ENCODE peak calls at places on chromosomes 12 and 14, in seven cellular contexts. O, D, V, S, A, Q and F are unnamed samples.

GRCh38 chr12:124613151-124613585 is 45.8 kb upstream of the NCOR2 start:
- DNase-seq in O (peak), D (peak), V (peak), S (no peak), A (peak), Q (peak), F (no peak)

GRCh38 chr14:85076111-85076510 is 453.8 kb upstream of the FLRT2 start:
- DNase-seq in O (no peak), D (no peak), V (no peak), S (no peak), A (no peak), Q (no peak), F (no peak)

GRCh38 chr12:5945071-5946008 is at the start of gene ANO2:
- DNase-seq in O (no peak), D (no peak), V (no peak), S (peak), A (peak), Q (peak), F (peak)

GRCh38 chr14:94489336-94489735 is 13.3 kb upstream of the SERPINA9 start:
- DNase-seq in O (no peak), D (no peak), V (no peak), S (no peak), A (no peak), Q (no peak), F (no peak)

GRCh38 chr12:112978163-112979081 is at the start of gene OAS2:
- DNase-seq in O (peak), D (peak), V (peak), S (no peak), A (peak), Q (peak), F (no peak)

GRCh38 chr12:5622280-5622679 is 190.4 kb downstream of the NTF3 start:
- DNase-seq in O (no peak), D (no peak), V (no peak), S (no peak), A (no peak), Q (no peak), F (no peak)

GRCh38 chr14:103472939-103473338 is 49.7 kb downstream of the CKB start:
- DNase-seq in O (peak), D (no peak), V (no peak), S (no peak), A (peak), Q (no peak), F (no peak)

GRCh38 chr12:117318591-117318990 is 42.8 kb downstream of the NOS1 start:
- DNase-seq in O (no peak), D (no peak), V (no peak), S (no peak), A (no peak), Q (no peak), F (no peak)

GRCh38 chr14:44374906-44375305 is 132.2 kb downstream of the FSCB start:
- DNase-seq in O (no peak), D (no peak), V (no peak), S (no peak), A (no peak), Q (no peak), F (no peak)

GRCh38 chr14:105477659-105478623 is 3.3 kb downstream of the CRIP2 start:
- DNase-seq in O (no peak), D (no peak), V (no peak), S (no peak), A (no peak), Q (no peak), F (peak)

GRCh38 chr12:7731499-7731898 is 15.7 kb downstream of the CLEC4C start:
- DNase-seq in O (no peak), D (no peak), V (no peak), S (no peak), A (no peak), Q (no peak), F (no peak)

GRCh38 chr14:70448633-70449032 is 3.3 kb upstream of the ADAM21 start:
- DNase-seq in O (peak), D (no peak), V (no peak), S (no peak), A (no peak), Q (no peak), F (no peak)

GRCh38 chr14:35405304-35405996 is 901 bp upstream of the NFKBIA start:
- DNase-seq in O (peak), D (no peak), V (no peak), S (no peak), A (no peak), Q (no peak), F (no peak)

GRCh38 chr12:78343657-78344056 is 513.0 kb downstream of the NAV3 start:
- DNase-seq in O (no peak), D (no peak), V (no peak), S (no peak), A (no peak), Q (no peak), F (no peak)

GRCh38 chr12:122836027-122836921 is 1.0 kb downstream of the HIP1R start:
- DNase-seq in O (no peak), D (peak), V (peak), S (no peak), A (no peak), Q (peak), F (peak)

GRCh38 chr14:39140170-39140569 is 26.0 kb downstream of the GEMIN2 start:
- DNase-seq in O (no peak), D (no peak), V (no peak), S (no peak), A (no peak), Q (no peak), F (no peak)

GRCh38 chr12:125246346-125246656 is 181.1 kb downstream of the AACS start:
- DNase-seq in O (no peak), D (no peak), V (no peak), S (no peak), A (no peak), Q (no peak), F (no peak)

GRCh38 chr14:28681681-28682080 is 84.9 kb upstream of the FOXG1 start:
- DNase-seq in O (no peak), D (no peak), V (no peak), S (no peak), A (no peak), Q (no peak), F (no peak)

GRCh38 chr14:52596320-52596719 is 43.7 kb downstream of the GPR137C start:
- DNase-seq in O (no peak), D (no peak), V (no peak), S (no peak), A (no peak), Q (no peak), F (no peak)

GRCh38 chr14:56774503-56774902 is 35.8 kb downstream of the OTX2 start:
- DNase-seq in O (no peak), D (no peak), V (no peak), S (no peak), A (no peak), Q (no peak), F (no peak)

GRCh38 chr14:63650336-63650952 is 8.8 kb upstream of the WDR89 start:
- DNase-seq in O (no peak), D (no peak), V (peak), S (no peak), A (no peak), Q (no peak), F (no peak)

GRCh38 chr12:84508325-84508861 is 404.2 kb downstream of the SLC6A15 start:
- DNase-seq in O (peak), D (no peak), V (peak), S (no peak), A (peak), Q (peak), F (no peak)

GRCh38 chr14:99215277-99215676 is 56.7 kb downstream of the BCL11B start:
- DNase-seq in O (peak), D (no peak), V (no peak), S (no peak), A (peak), Q (no peak), F (no peak)

GRCh38 chr12:50024804-50025186 is 499 bp downstream of the RACGAP1 start:
- DNase-seq in O (no peak), D (no peak), V (no peak), S (no peak), A (no peak), Q (no peak), F (no peak)

GRCh38 chr12:93245543-93245942 is 132.2 kb upstream of the NUDT4 start:
- DNase-seq in O (no peak), D (no peak), V (no peak), S (no peak), A (no peak), Q (no peak), F (no peak)

GRCh38 chr14:56124296-56124695 is 6.1 kb downstream of the PELI2 start:
- DNase-seq in O (no peak), D (no peak), V (no peak), S (no peak), A (peak), Q (no peak), F (no peak)

GRCh38 chr12:107760817-107761501 is at the start of gene PRDM4:
- DNase-seq in O (peak), D (peak), V (peak), S (peak), A (peak), Q (peak), F (peak)
- TF ChIP-seq CTCF in O (no peak), D (no peak), V (no peak), S (no peak), A (no peak), Q (no peak), F (peak)

GRCh38 chr14:21852061-21852664 is 178.5 kb upstream of the OR4E1 start:
- DNase-seq in O (peak), D (peak), V (peak), S (peak), A (no peak), Q (peak), F (peak)

DNA sequence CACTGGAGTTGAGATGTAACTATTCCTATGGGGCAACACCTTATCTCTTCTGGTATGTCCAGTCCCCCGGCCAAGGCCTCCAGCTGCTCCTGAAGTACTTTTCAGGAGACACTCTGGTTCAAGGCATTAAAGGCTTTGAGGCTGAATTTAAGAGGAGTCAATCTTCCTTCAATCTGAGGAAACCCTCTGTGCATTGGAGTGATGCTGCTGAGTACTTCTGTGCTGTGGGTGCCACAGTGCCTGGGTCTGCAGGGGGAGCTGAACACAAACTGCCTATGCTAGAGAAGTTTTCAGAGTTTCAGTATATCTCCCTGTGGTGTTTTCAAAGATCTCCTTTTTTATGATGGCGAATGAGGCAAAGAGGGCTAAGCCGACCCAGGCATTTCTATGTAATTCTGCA is 179.2 kb upstream of the OR4E1 start:
- DNase-seq in O (no peak), D (no peak), V (no peak), S (no peak), A (no peak), Q (no peak), F (no peak)
- TF ChIP-seq CTCF in O (no peak), D (no peak), V (no peak), S (no peak), A (no peak), Q (no peak), F (no peak)

GRCh38 chr14:23361320-23361719 is 3.7 kb downstream of the EFS start:
- DNase-seq in O (peak), D (no peak), V (no peak), S (no peak), A (peak), Q (no peak), F (no peak)

GRCh38 chr14:23361763-23362162 is 3.2 kb downstream of the EFS start:
- DNase-seq in O (no peak), D (no peak), V (no peak), S (no peak), A (no peak), Q (no peak), F (no peak)

GRCh38 chr14:23364164-23364571 is 804 bp downstream of the EFS start:
- DNase-seq in O (no peak), D (no peak), V (no peak), S (peak), A (peak), Q (no peak), F (no peak)

GRCh38 chr14:23360496-23360895 is 4.5 kb downstream of the EFS start:
- DNase-seq in O (no peak), D (no peak), V (no peak), S (no peak), A (no peak), Q (peak), F (no peak)

GRCh38 chr14:23362200-23362599 is 2.8 kb downstream of the EFS start:
- DNase-seq in O (peak), D (no peak), V (no peak), S (peak), A (peak), Q (no peak), F (no peak)
- TF ChIP-seq CTCF in O (peak), D (no peak), V (no peak), S (no peak), A (peak), Q (no peak), F (no peak)

DNA sequence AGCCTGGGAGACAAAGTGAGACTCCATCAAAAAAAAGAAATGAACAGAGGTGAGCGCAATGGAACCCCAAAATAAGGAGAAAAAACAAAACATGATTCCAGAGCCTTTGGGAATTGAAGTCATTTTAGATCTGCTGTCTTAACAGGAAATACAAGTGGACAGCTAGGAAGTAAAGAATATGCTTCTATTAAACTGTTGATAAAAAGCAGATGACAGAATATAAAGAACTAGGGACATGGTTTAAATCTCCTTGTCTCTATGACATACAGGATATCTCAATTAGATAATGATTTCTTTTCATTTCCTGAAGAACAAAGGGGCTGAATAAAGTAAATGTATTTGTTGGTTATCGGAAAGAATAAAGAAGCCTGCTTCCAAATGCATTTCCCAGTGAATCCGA is 49.3 kb upstream of the ETV6 start:
- DNase-seq in O (no peak), D (no peak), V (no peak), S (no peak), A (no peak), Q (no peak), F (no peak)
- TF ChIP-seq CTCF in O (no peak), D (no peak), V (no peak), S (no peak), A (no peak), Q (no peak), F (no peak)

GRCh38 chr14:92880851-92881250 is 42.1 kb upstream of the CHGA start:
- DNase-seq in O (peak), D (no peak), V (peak), S (no peak), A (peak), Q (peak), F (no peak)
- TF ChIP-seq CTCF in O (peak), D (no peak), V (peak), S (no peak), A (no peak), Q (peak), F (no peak)

DNA sequence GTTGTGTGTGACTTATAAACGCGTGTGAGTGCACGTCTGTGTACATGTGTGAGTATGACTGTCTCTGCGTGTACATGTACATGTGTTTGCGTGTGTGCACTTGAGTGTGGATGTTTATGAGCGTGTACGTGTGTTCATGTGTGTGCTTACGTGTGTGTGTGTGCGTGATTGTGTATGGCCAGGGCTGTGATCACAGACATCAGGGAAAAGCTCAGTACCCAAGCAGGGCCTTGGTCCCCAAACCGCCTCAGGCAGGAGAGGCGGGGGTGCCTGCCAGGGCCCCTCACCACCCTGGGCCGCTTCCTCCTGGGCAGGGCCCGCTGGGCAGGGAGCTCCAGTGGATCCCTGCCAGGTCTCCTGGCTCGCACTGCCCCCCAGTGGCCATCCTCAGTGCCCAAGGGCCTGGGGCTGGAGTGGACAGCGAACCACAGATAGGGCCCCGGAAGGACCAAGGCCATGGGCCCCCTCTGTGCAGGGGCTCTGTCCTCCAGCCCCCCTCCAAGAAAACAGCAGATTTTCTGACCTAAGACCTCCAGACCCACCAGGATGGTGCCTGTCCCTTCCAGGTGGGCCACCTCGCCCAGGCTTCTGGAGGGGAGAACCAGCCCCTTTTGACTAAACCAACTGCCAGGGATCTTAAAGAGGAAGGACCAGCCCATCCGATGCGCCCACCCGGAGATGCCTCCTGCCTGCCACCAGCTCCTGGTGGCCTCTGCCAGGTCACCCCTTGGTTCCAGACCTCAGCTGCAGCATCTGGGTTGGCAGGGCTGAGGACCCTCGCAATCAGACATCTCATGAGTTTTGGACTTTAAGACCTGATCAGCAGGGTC is 326.0 kb upstream of the DIO3 start:
- DNase-seq in O (peak), D (peak), V (peak), S (peak), A (peak), Q (peak), F (peak)
- TF ChIP-seq CTCF in O (peak), D (peak), V (peak), S (peak), A (peak), Q (peak), F (peak)

DNA sequence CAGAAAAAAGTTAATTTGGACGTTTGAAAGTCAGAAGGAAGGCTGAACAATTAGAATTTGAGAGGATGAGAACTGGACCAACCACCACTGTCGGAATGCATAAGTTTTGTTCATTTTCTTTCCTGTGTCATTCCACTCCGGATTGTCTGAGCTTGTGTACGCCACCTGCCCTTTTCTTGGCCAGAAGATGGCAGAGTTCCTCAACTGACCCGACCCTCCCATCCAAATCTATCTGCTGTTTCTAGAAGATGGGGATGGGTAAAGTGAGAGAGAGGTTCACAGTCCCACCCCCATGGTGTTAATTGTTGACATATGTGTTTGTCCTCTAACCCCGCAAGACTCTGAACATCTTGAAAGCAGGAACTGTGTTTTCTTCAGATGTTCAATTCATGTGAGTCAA is 388.0 kb downstream of the VRK1 start:
- DNase-seq in O (no peak), D (no peak), V (no peak), S (no peak), A (peak), Q (no peak), F (peak)
- TF ChIP-seq CTCF in O (no peak), D (no peak), V (no peak), S (peak), A (no peak), Q (no peak), F (peak)

GRCh38 chr14:96281486-96281885 is 25.5 kb downstream of the BDKRB1 start:
- DNase-seq in O (no peak), D (no peak), V (no peak), S (no peak), A (no peak), Q (no peak), F (no peak)
- TF ChIP-seq CTCF in O (no peak), D (no peak), V (no peak), S (no peak), A (no peak), Q (no peak), F (no peak)